ENCODE peak calls at places on chromosomes 13 and 19, in eight cellular contexts. One of them, this sample, is unnamed.

GRCh38 chr13:30429721-30430694 is 7.7 kb downstream of the UBE2L5 start:
- DNase-seq in endodermal cell: no peak
- DNase-seq in activated T-helper 1 cell treated with anti-CD3 and anti-CD28 coated beads, Interleukin-12 subunit alpha, Interleukin-12 subunit beta, Interleukin-2, Interleukin-4 antibody, amounts not matched to agents 30 ng/mL and 10 ng/mL and 1 ng/mL, durations not matched to agents 14 hours and 24 hours and 36 hours: no peak
- DNase-seq in iPS-NIHi11: no peak
- DNase-seq in stimulated activated CD8-positive, alpha-beta memory T cell treated with anti-CD3 and anti-CD28 coated beads, Interleukin-15, amount 100 ng/mL, for 24 hours: no peak
- DNase-seq in H9: no peak
- DNase-seq in lower leg skin: no peak
- DNase-seq in retina: no peak
- DNase-seq in this sample: peak

GRCh38 chr19:1237027-1237659 is 662 bp downstream of the CBARP start:
- DNase-seq in endodermal cell: peak
- DNase-seq in activated T-helper 1 cell treated with anti-CD3 and anti-CD28 coated beads, Interleukin-12 subunit alpha, Interleukin-12 subunit beta, Interleukin-2, Interleukin-4 antibody, amounts not matched to agents 30 ng/mL and 10 ng/mL and 1 ng/mL, durations not matched to agents 14 hours and 24 hours and 36 hours: no peak
- DNase-seq in iPS-NIHi11: no peak
- DNase-seq in stimulated activated CD8-positive, alpha-beta memory T cell treated with anti-CD3 and anti-CD28 coated beads, Interleukin-15, amount 100 ng/mL, for 24 hours: no peak
- DNase-seq in H9: no peak
- DNase-seq in lower leg skin: no peak
- DNase-seq in retina: peak
- DNase-seq in this sample: no peak

GRCh38 chr19:17560205-17560595 is 4.8 kb downstream of the COLGALT1 start:
- DNase-seq in endodermal cell: no peak
- DNase-seq in activated T-helper 1 cell treated with anti-CD3 and anti-CD28 coated beads, Interleukin-12 subunit alpha, Interleukin-12 subunit beta, Interleukin-2, Interleukin-4 antibody, amounts not matched to agents 30 ng/mL and 10 ng/mL and 1 ng/mL, durations not matched to agents 14 hours and 24 hours and 36 hours: no peak
- DNase-seq in iPS-NIHi11: no peak
- DNase-seq in stimulated activated CD8-positive, alpha-beta memory T cell treated with anti-CD3 and anti-CD28 coated beads, Interleukin-15, amount 100 ng/mL, for 24 hours: no peak
- DNase-seq in H9: no peak
- DNase-seq in lower leg skin: no peak
- DNase-seq in retina: no peak
- DNase-seq in this sample: peak

GRCh38 chr13:99418663-99419140 is 82.6 kb upstream of the TM9SF2 start:
- DNase-seq in endodermal cell: no peak
- DNase-seq in activated T-helper 1 cell treated with anti-CD3 and anti-CD28 coated beads, Interleukin-12 subunit alpha, Interleukin-12 subunit beta, Interleukin-2, Interleukin-4 antibody, amounts not matched to agents 30 ng/mL and 10 ng/mL and 1 ng/mL, durations not matched to agents 14 hours and 24 hours and 36 hours: no peak
- DNase-seq in iPS-NIHi11: no peak
- DNase-seq in stimulated activated CD8-positive, alpha-beta memory T cell treated with anti-CD3 and anti-CD28 coated beads, Interleukin-15, amount 100 ng/mL, for 24 hours: no peak
- DNase-seq in H9: no peak
- DNase-seq in lower leg skin: no peak
- DNase-seq in retina: no peak
- DNase-seq in this sample: no peak

GRCh38 chr19:41882568-41883462 is at the start of gene ARHGEF1:
- DNase-seq in endodermal cell: peak
- DNase-seq in activated T-helper 1 cell treated with anti-CD3 and anti-CD28 coated beads, Interleukin-12 subunit alpha, Interleukin-12 subunit beta, Interleukin-2, Interleukin-4 antibody, amounts not matched to agents 30 ng/mL and 10 ng/mL and 1 ng/mL, durations not matched to agents 14 hours and 24 hours and 36 hours: peak
- DNase-seq in iPS-NIHi11: peak
- DNase-seq in stimulated activated CD8-positive, alpha-beta memory T cell treated with anti-CD3 and anti-CD28 coated beads, Interleukin-15, amount 100 ng/mL, for 24 hours: no peak
- DNase-seq in H9: no peak
- DNase-seq in lower leg skin: no peak
- DNase-seq in retina: peak
- DNase-seq in this sample: no peak

GRCh38 chr19:5263615-5264014 is 77.0 kb downstream of the PTPRS start:
- DNase-seq in endodermal cell: no peak
- DNase-seq in activated T-helper 1 cell treated with anti-CD3 and anti-CD28 coated beads, Interleukin-12 subunit alpha, Interleukin-12 subunit beta, Interleukin-2, Interleukin-4 antibody, amounts not matched to agents 30 ng/mL and 10 ng/mL and 1 ng/mL, durations not matched to agents 14 hours and 24 hours and 36 hours: no peak
- DNase-seq in iPS-NIHi11: no peak
- DNase-seq in stimulated activated CD8-positive, alpha-beta memory T cell treated with anti-CD3 and anti-CD28 coated beads, Interleukin-15, amount 100 ng/mL, for 24 hours: no peak
- DNase-seq in H9: no peak
- DNase-seq in lower leg skin: no peak
- DNase-seq in retina: no peak
- DNase-seq in this sample: no peak

GRCh38 chr13:44854264-44855060 is 134.8 kb downstream of the NUFIP1 start:
- DNase-seq in endodermal cell: no peak
- DNase-seq in activated T-helper 1 cell treated with anti-CD3 and anti-CD28 coated beads, Interleukin-12 subunit alpha, Interleukin-12 subunit beta, Interleukin-2, Interleukin-4 antibody, amounts not matched to agents 30 ng/mL and 10 ng/mL and 1 ng/mL, durations not matched to agents 14 hours and 24 hours and 36 hours: no peak
- DNase-seq in iPS-NIHi11: peak
- DNase-seq in stimulated activated CD8-positive, alpha-beta memory T cell treated with anti-CD3 and anti-CD28 coated beads, Interleukin-15, amount 100 ng/mL, for 24 hours: no peak
- DNase-seq in H9: no peak
- DNase-seq in lower leg skin: no peak
- DNase-seq in retina: no peak
- DNase-seq in this sample: no peak

GRCh38 chr19:52646571-52647222 is 8.5 kb upstream of the ZNF83 start:
- DNase-seq in endodermal cell: no peak
- DNase-seq in activated T-helper 1 cell treated with anti-CD3 and anti-CD28 coated beads, Interleukin-12 subunit alpha, Interleukin-12 subunit beta, Interleukin-2, Interleukin-4 antibody, amounts not matched to agents 30 ng/mL and 10 ng/mL and 1 ng/mL, durations not matched to agents 14 hours and 24 hours and 36 hours: no peak
- DNase-seq in iPS-NIHi11: no peak
- DNase-seq in stimulated activated CD8-positive, alpha-beta memory T cell treated with anti-CD3 and anti-CD28 coated beads, Interleukin-15, amount 100 ng/mL, for 24 hours: no peak
- DNase-seq in H9: no peak
- DNase-seq in lower leg skin: no peak
- DNase-seq in retina: no peak
- DNase-seq in this sample: no peak